ENCODE peak calls at places on chromosomes 13 and 19, in six cellular contexts. One of them, this sample, is unnamed.

GRCh38 chr13:85582890-85583289 is 216.3 kb downstream of the SLITRK6 start:
- DNase-seq in MV-4-11: no peak
- DNase-seq in astrocyte of the hippocampus: no peak
- DNase-seq in NCI-H2029: no peak
- DNase-seq in GM10248: no peak
- DNase-seq in stimulated activated CD8-positive, alpha-beta memory T cell treated with anti-CD3 and anti-CD28 coated beads, Interleukin-7, amount 100 ng/mL, for 1 hour: no peak
- DNase-seq in this sample: no peak

GRCh38 chr19:42324655-42325307 is 654 bp upstream of the MEGF8 start:
- DNase-seq in NCI-H2029: no peak
- DNase-seq in MV-4-11: no peak
- DNase-seq in GM10248: no peak
- DNase-seq in astrocyte of the hippocampus: no peak
- DNase-seq in stimulated activated CD8-positive, alpha-beta memory T cell treated with anti-CD3 and anti-CD28 coated beads, Interleukin-7, amount 100 ng/mL, for 1 hour: no peak
- DNase-seq in this sample: no peak

GRCh38 chr19:16418597-16418962 is 53.2 kb downstream of the EPS15L1 start:
- DNase-seq in GM10248: no peak
- DNase-seq in stimulated activated CD8-positive, alpha-beta memory T cell treated with anti-CD3 and anti-CD28 coated beads, Interleukin-7, amount 100 ng/mL, for 1 hour: no peak
- DNase-seq in NCI-H2029: no peak
- DNase-seq in MV-4-11: no peak
- DNase-seq in astrocyte of the hippocampus: no peak
- DNase-seq in this sample: no peak

GRCh38 chr13:80716610-80717081 is 375.7 kb upstream of the SPRY2 start:
- DNase-seq in GM10248: no peak
- DNase-seq in NCI-H2029: no peak
- DNase-seq in stimulated activated CD8-positive, alpha-beta memory T cell treated with anti-CD3 and anti-CD28 coated beads, Interleukin-7, amount 100 ng/mL, for 1 hour: no peak
- DNase-seq in MV-4-11: peak
- DNase-seq in astrocyte of the hippocampus: peak
- DNase-seq in this sample: no peak

GRCh38 chr19:815775-816499 is 5.8 kb downstream of the PLPPR3 start:
- DNase-seq in astrocyte of the hippocampus: no peak
- DNase-seq in NCI-H2029: no peak
- DNase-seq in GM10248: no peak
- DNase-seq in stimulated activated CD8-positive, alpha-beta memory T cell treated with anti-CD3 and anti-CD28 coated beads, Interleukin-7, amount 100 ng/mL, for 1 hour: no peak
- DNase-seq in MV-4-11: no peak
- DNase-seq in this sample: no peak

GRCh38 chr19:32779082-32779481 is 59.5 kb downstream of the TDRD12 start:
- DNase-seq in GM10248: no peak
- DNase-seq in MV-4-11: no peak
- DNase-seq in NCI-H2029: no peak
- DNase-seq in stimulated activated CD8-positive, alpha-beta memory T cell treated with anti-CD3 and anti-CD28 coated beads, Interleukin-7, amount 100 ng/mL, for 1 hour: no peak
- DNase-seq in astrocyte of the hippocampus: no peak
- DNase-seq in this sample: no peak

GRCh38 chr13:33111414-33112110 is 95.3 kb downstream of the KL start:
- DNase-seq in NCI-H2029: no peak
- DNase-seq in GM10248: no peak
- DNase-seq in MV-4-11: no peak
- DNase-seq in astrocyte of the hippocampus: peak
- DNase-seq in stimulated activated CD8-positive, alpha-beta memory T cell treated with anti-CD3 and anti-CD28 coated beads, Interleukin-7, amount 100 ng/mL, for 1 hour: no peak
- DNase-seq in this sample: no peak

GRCh38 chr19:39671739-39672363 is 16.1 kb downstream of the LGALS16 start:
- DNase-seq in stimulated activated CD8-positive, alpha-beta memory T cell treated with anti-CD3 and anti-CD28 coated beads, Interleukin-7, amount 100 ng/mL, for 1 hour: no peak
- DNase-seq in astrocyte of the hippocampus: peak
- DNase-seq in GM10248: peak
- DNase-seq in NCI-H2029: peak
- DNase-seq in MV-4-11: peak
- DNase-seq in this sample: no peak

GRCh38 chr19:43524922-43525835 is 1.8 kb downstream of the ETHE1 start:
- DNase-seq in GM10248: peak
- DNase-seq in astrocyte of the hippocampus: peak
- DNase-seq in stimulated activated CD8-positive, alpha-beta memory T cell treated with anti-CD3 and anti-CD28 coated beads, Interleukin-7, amount 100 ng/mL, for 1 hour: no peak
- DNase-seq in NCI-H2029: no peak
- DNase-seq in MV-4-11: peak
- DNase-seq in this sample: no peak

This sample was measured in pulmonary artery endothelial cell.